ENCODE peak calls at places on chromosomes 4 and X, in five cellular contexts. C is tibial artery, V is GM12878, L is AG10803, S is stomach. U is an unnamed sample.

GRCh38 chrX:274904-275475 is 6.2 kb upstream of the PLCXD1 start:
- DNase-seq in L (no peak), V (no peak), C (peak; percentile 43), S (peak; percentile 59), U (peak; percentile 83)

GRCh38 chrX:345020-345925 is 26.7 kb upstream of the GTPBP6 start:
- DNase-seq in S (no peak), V (no peak), C (no peak), L (no peak), U (peak; percentile 15)

GRCh38 chr4:88526221-88526815 is 2.7 kb upstream of the PYURF start:
- DNase-seq in C (no peak), S (no peak), V (no peak), L (peak; percentile 22), U (no peak)

GRCh38 chr4:126611900-126612299 is 1020.9 kb upstream of the INTU start:
- DNase-seq in L (peak; percentile 44), S (no peak), V (no peak), C (no peak), U (no peak)

GRCh38 chrX:104370089-104370488 is 115.4 kb upstream of the ESX1 start:
- DNase-seq in V (no peak), S (no peak), L (peak; percentile 0), C (no peak), U (peak; percentile 23)

GRCh38 chr4:112379306-112379705 is 82.1 kb downstream of the ALPK1 start:
- DNase-seq in S (no peak), C (no peak), V (no peak), L (no peak), U (no peak)

GRCh38 chr4:44434247-44434646 is 14.4 kb downstream of the KCTD8 start:
- DNase-seq in L (no peak), V (no peak), C (no peak), S (no peak), U (no peak)

GRCh38 chrX:10781847-10782530 is 161.6 kb upstream of the MID1 start:
- DNase-seq in V (no peak), L (no peak), S (no peak), C (no peak), U (no peak)

GRCh38 chr4:161856711-161857326 is 307.0 kb downstream of the FSTL5 start:
- DNase-seq in C (no peak), L (no peak), S (no peak), V (no peak), U (no peak)

GRCh38 chrX:107659768-107660167 is 31.5 kb downstream of the PRPS1 start:
- DNase-seq in S (no peak), L (peak; percentile 56), C (peak; percentile 25), V (no peak), U (no peak)

GRCh38 chr4:30901781-30902479 is 181.8 kb downstream of the PCDH7 start:
- DNase-seq in L (no peak), V (no peak), C (no peak), S (no peak), U (no peak)

GRCh38 chrX:312621-313331 is 5.8 kb downstream of the GTPBP6 start:
- DNase-seq in V (no peak), S (no peak), C (no peak), L (no peak), U (peak; percentile 51)

GRCh38 chr4:184342167-184342856 is 124.6 kb upstream of the ENPP6 start:
- DNase-seq in L (no peak), C (no peak), S (no peak), V (no peak), U (no peak)

GRCh38 chr4:123676550-123677229 is 280.1 kb downstream of the SPRY1 start:
- DNase-seq in S (peak; percentile 76), L (no peak), C (no peak), V (no peak), U (no peak)

GRCh38 chr4:117968606-117969005 is 65.7 kb upstream of the NDST3 start:
- DNase-seq in C (no peak), V (no peak), L (no peak), S (no peak), U (no peak)
- TF ChIP-seq CTCF in C (no peak), V (no peak), L (no peak), S (no peak), U (no peak)

GRCh38 chr4:83708500-83709175 is 172.7 kb downstream of the GPAT3 start:
- DNase-seq in S (no peak), L (no peak), V (no peak), C (no peak), U (no peak)
- H3K4me3 ChIP-seq in S (no peak overlapping the region), L (no peak overlapping the region), V (no peak overlapping the region), C (no peak overlapping the region), U (no peak overlapping the region)

GRCh38 chr4:38724507-38724808 is 58.3 kb downstream of the TLR10 start:
- DNase-seq in V (no peak), L (no peak), S (no peak), C (no peak), U (no peak)

GRCh38 chr4:38730493-38730829 is 52.3 kb downstream of the TLR10 start:
- DNase-seq in S (no peak), L (no peak), V (no peak), C (no peak), U (no peak)

GRCh38 chr4:38723726-38724506 is 58.9 kb downstream of the TLR10 start:
- DNase-seq in S (peak; percentile 44), L (peak; percentile 63), C (no peak), V (no peak), U (no peak)

GRCh38 chr4:38730830-38731646 is 51.8 kb downstream of the TLR10 start:
- DNase-seq in V (peak; percentile 87), L (peak; percentile 95), S (peak; percentile 88), C (peak; percentile 72), U (peak; percentile 93)

GRCh38 chr4:38728651-38729141 is 54.1 kb downstream of the TLR10 start:
- DNase-seq in C (no peak), L (no peak), V (no peak), S (peak; percentile 74), U (peak; percentile 89)
- TF ChIP-seq CTCF in C (no peak), L (no peak), V (peak; percentile 6), S (peak; percentile 38), U (no peak)

GRCh38 chrX:109974906-109975655 is 27.8 kb upstream of the TMEM164 start:
- DNase-seq in S (no peak), V (no peak), L (no peak), C (no peak), U (no peak)
- H3K4me3 ChIP-seq in S (no peak overlapping the region), V (no peak overlapping the region), L (no peak overlapping the region), C (no peak overlapping the region), U (no peak overlapping the region)

GRCh38 chrX:154715825-154716224 is 35.1 kb downstream of the GAB3 start:
- DNase-seq in V (no peak), C (no peak), S (no peak), L (no peak), U (no peak)

GRCh38 chrX:154712781-154713391 is 38.0 kb downstream of the GAB3 start:
- DNase-seq in S (no peak), V (peak; percentile 68), C (no peak), L (peak; percentile 86), U (no peak)

GRCh38 chrX:154714925-154715324 is 36.0 kb downstream of the GAB3 start:
- DNase-seq in L (peak; percentile 47), C (no peak), V (no peak), S (no peak), U (peak; percentile 60)

GRCh38 chrX:154710309-154710708 is 40.6 kb downstream of the GAB3 start:
- DNase-seq in C (no peak), V (no peak), L (no peak), S (no peak), U (no peak)

GRCh38 chrX:154711264-154711663 is 39.6 kb downstream of the GAB3 start:
- DNase-seq in L (no peak), S (no peak), V (no peak), C (no peak), U (no peak)
- TF ChIP-seq CTCF in L (no peak), S (no peak), V (no peak), C (no peak), U (no peak)